ENCODE peak calls at places on chromosomes 5 and 9, in four cellular contexts. One of them, this sample, is unnamed.

GRCh38 chr5:115844321-115844817 is 2.6 kb downstream of the AP3S1 start:
- DNase-seq in WTC11: no peak
- DNase-seq in K562: no peak
- DNase-seq in GM12878: no peak
- DNase-seq in this sample: peak

GRCh38 chr9:128406848-128407391 is 13.7 kb upstream of the CERCAM start:
- DNase-seq in WTC11: no peak
- DNase-seq in K562: no peak
- DNase-seq in GM12878: no peak
- DNase-seq in this sample: peak

GRCh38 chr9:84439253-84439652 is 98.7 kb upstream of the SLC28A3 start:
- DNase-seq in WTC11: no peak
- DNase-seq in K562: no peak
- DNase-seq in GM12878: no peak
- DNase-seq in this sample: no peak

GRCh38 chr9:33044677-33045282 is 19.7 kb downstream of the DNAJA1 start:
- DNase-seq in WTC11: peak
- DNase-seq in K562: no peak
- DNase-seq in GM12878: no peak
- DNase-seq in this sample: no peak

GRCh38 chr5:141805874-141806273 is 72.3 kb downstream of the PCDH1 start:
- DNase-seq in WTC11: no peak
- DNase-seq in K562: no peak
- DNase-seq in GM12878: no peak
- DNase-seq in this sample: no peak

GRCh38 chr9:113578877-113579269 is 115.3 kb downstream of the RGS3 start:
- DNase-seq in WTC11: no peak
- DNase-seq in K562: peak
- DNase-seq in GM12878: peak
- DNase-seq in this sample: no peak

GRCh38 chr5:162196351-162196750 is 128.8 kb downstream of the GABRG2 start:
- DNase-seq in WTC11: no peak
- DNase-seq in K562: no peak
- DNase-seq in GM12878: no peak
- DNase-seq in this sample: no peak

GRCh38 chr5:59621477-59621876 is 272.0 kb downstream of the PDE4D start:
- DNase-seq in WTC11: no peak
- DNase-seq in K562: no peak
- DNase-seq in GM12878: no peak
- DNase-seq in this sample: no peak

GRCh38 chr5:55768279-55768678 is 30.4 kb downstream of the DDX4 start:
- DNase-seq in WTC11: no peak
- DNase-seq in K562: no peak
- DNase-seq in GM12878: no peak
- DNase-seq in this sample: no peak

GRCh38 chr9:119790022-119790421 is 420.8 kb upstream of the BRINP1 start:
- DNase-seq in WTC11: no peak
- DNase-seq in K562: no peak
- DNase-seq in GM12878: no peak
- DNase-seq in this sample: no peak

GRCh38 chr9:116087246-116087645 is 66.3 kb upstream of the PAPPA start:
- DNase-seq in WTC11: no peak
- DNase-seq in K562: no peak
- DNase-seq in GM12878: no peak
- DNase-seq in this sample: no peak

DNA sequence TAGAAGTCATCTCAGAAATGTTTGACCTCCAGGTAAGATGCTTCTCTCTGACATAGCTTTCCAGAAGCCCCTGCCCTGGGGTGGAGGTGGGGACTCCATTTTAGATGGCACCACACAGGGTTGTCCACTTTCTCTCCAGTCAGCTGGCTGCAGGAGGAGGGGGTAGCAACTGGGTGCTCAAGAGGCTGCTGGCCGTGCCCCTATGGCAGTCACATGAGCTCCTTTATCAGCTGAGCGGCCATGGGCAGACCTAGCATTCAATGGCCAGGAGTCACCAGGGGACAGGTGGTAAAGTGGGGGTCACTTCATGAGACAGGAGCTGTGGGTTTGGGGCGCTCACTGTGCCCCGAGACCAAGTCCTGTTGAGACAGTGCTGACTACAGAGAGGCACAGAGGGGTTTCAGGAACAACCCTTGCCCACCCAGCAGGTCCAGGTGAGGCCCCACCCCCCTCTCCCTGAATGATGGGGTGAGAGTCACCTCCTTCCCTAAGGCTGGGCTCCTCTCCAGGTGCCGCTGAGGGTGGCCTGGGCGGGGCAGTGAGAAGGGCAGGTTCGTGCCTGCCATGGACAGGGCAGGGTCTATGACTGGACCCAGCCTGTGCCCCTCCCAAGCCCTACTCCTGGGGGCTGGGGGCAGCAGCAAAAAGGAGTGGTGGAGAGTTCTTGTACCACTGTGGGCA is 642 bp downstream of the CSF2 start:
- DNase-seq in WTC11: no peak
- DNase-seq in K562: no peak
- DNase-seq in GM12878: no peak
- DNase-seq in this sample: no peak
- TF ChIP-seq CBFB in WTC11: no peak
- TF ChIP-seq CBFB in K562: no peak
- TF ChIP-seq CBFB in GM12878: no peak
- TF ChIP-seq CBFB in this sample: no peak

GRCh38 chr5:139658928-139659667 is 10.9 kb downstream of the CXXC5 start:
- DNase-seq in WTC11: no peak
- DNase-seq in K562: no peak
- DNase-seq in GM12878: no peak
- DNase-seq in this sample: no peak

GRCh38 chr5:139657363-139658321 is 9.5 kb downstream of the CXXC5 start:
- DNase-seq in WTC11: no peak
- DNase-seq in K562: peak
- DNase-seq in GM12878: no peak
- DNase-seq in this sample: no peak

GRCh38 chr5:139659673-139660072 is 11.5 kb downstream of the CXXC5 start:
- DNase-seq in WTC11: no peak
- DNase-seq in K562: no peak
- DNase-seq in GM12878: no peak
- DNase-seq in this sample: no peak

GRCh38 chr5:139660105-139660915 is 12.2 kb downstream of the CXXC5 start:
- DNase-seq in WTC11: no peak
- DNase-seq in K562: no peak
- DNase-seq in GM12878: no peak
- DNase-seq in this sample: no peak

GRCh38 chr5:139658501-139658927 is 10.4 kb downstream of the CXXC5 start:
- DNase-seq in WTC11: no peak
- DNase-seq in K562: no peak
- DNase-seq in GM12878: no peak
- DNase-seq in this sample: no peak
- TF ChIP-seq CBFB in WTC11: no peak
- TF ChIP-seq CBFB in K562: no peak
- TF ChIP-seq CBFB in GM12878: no peak
- TF ChIP-seq CBFB in this sample: no peak

GRCh38 chr5:134435525-134435924 is 23.8 kb upstream of the CDKN2AIPNL start:
- DNase-seq in WTC11: no peak
- DNase-seq in K562: no peak
- DNase-seq in GM12878: no peak
- DNase-seq in this sample: no peak

GRCh38 chr5:134430001-134430569 is 18.4 kb upstream of the CDKN2AIPNL start:
- DNase-seq in WTC11: peak
- DNase-seq in K562: no peak
- DNase-seq in GM12878: no peak
- DNase-seq in this sample: no peak

GRCh38 chr5:134436523-134437339 is 25.1 kb upstream of the CDKN2AIPNL start:
- DNase-seq in WTC11: no peak
- DNase-seq in K562: no peak
- DNase-seq in GM12878: peak
- DNase-seq in this sample: peak

GRCh38 chr5:134432174-134432573 is 20.5 kb upstream of the CDKN2AIPNL start:
- DNase-seq in WTC11: no peak
- DNase-seq in K562: no peak
- DNase-seq in GM12878: no peak
- DNase-seq in this sample: no peak

DNA sequence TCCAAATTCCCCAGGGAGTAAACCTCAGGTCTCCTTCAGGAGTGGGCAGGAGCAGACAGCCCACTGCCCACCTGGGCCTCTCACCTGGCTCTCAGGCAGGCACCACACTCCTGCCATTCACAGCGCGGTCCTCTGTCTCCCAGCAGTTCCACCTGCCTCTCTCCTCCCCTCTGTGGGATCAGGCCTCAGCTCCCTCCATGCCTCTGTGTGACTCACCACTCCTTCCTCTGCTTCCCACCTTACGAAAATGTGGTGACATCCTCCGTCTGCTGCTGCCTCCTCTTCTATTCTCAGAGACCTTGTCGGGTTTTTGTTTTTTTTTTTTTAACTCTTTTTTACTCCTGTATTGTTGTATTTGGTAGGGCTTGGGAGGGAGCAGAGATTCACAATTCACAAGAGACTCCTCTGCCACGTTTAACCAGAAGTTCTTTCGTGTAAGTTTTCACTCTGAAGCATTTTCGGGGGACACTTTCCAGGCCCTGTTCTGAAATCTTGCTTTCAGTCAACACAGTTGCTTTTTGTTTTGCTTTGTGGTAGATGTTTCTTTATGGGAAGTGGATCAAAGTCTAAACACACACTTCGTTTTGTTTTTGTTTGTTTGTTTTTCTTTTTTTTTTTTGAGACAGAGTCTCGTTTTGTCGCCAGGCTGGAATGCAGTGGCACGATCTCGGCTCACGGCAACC is 21.1 kb upstream of the CDKN2AIPNL start:
- DNase-seq in WTC11: no peak
- DNase-seq in K562: no peak
- DNase-seq in GM12878: no peak
- DNase-seq in this sample: no peak
- TF ChIP-seq CBFB in WTC11: no peak
- TF ChIP-seq CBFB in K562: no peak
- TF ChIP-seq CBFB in GM12878: no peak
- TF ChIP-seq CBFB in this sample: no peak

GRCh38 chr9:92631452-92632211 is 38.3 kb downstream of the IPPK start:
- DNase-seq in WTC11: no peak
- DNase-seq in K562: no peak
- DNase-seq in GM12878: peak
- DNase-seq in this sample: no peak

GRCh38 chr9:92635760-92636159 is 34.2 kb downstream of the IPPK start:
- DNase-seq in WTC11: no peak
- DNase-seq in K562: no peak
- DNase-seq in GM12878: no peak
- DNase-seq in this sample: no peak

GRCh38 chr9:92632641-92633040 is 37.3 kb downstream of the IPPK start:
- DNase-seq in WTC11: no peak
- DNase-seq in K562: no peak
- DNase-seq in GM12878: no peak
- DNase-seq in this sample: no peak

GRCh38 chr9:92634712-92635605 is 35.0 kb downstream of the IPPK start:
- DNase-seq in WTC11: peak
- DNase-seq in K562: peak
- DNase-seq in GM12878: peak
- DNase-seq in this sample: peak

DNA sequence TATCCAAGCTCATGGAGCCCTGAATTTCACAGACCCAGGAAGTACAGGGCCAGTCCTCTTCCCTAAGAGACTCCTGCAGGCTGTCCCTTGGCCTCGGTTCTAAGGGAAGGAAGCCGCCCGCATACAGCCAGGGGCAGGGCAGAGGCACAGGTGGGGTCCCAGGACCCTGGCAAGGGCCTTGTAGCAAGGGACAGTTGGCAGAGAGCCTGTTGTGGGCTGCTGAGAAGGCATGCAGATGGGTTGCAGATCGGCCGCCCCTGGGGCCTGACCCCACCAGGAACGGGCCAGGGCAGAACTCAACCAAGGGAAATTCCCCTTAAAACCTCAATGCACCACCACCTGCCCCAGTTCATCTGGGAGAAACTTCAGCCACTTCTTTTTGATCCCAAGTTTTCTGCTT is 36.1 kb downstream of the IPPK start:
- DNase-seq in WTC11: no peak
- DNase-seq in K562: no peak
- DNase-seq in GM12878: no peak
- DNase-seq in this sample: no peak
- TF ChIP-seq CBFB in WTC11: no peak
- TF ChIP-seq CBFB in K562: no peak
- TF ChIP-seq CBFB in GM12878: no peak
- TF ChIP-seq CBFB in this sample: no peak

GRCh38 chr9:86945868-86946711 is 1.2 kb downstream of the GAS1 start:
- DNase-seq in WTC11: peak
- DNase-seq in K562: no peak
- DNase-seq in GM12878: no peak
- DNase-seq in this sample: no peak
- TF ChIP-seq CBFB in WTC11: no peak
- TF ChIP-seq CBFB in K562: no peak
- TF ChIP-seq CBFB in GM12878: no peak
- TF ChIP-seq CBFB in this sample: no peak

GRCh38 chr9:2343756-2344155 is 277.8 kb upstream of the VLDLR start:
- DNase-seq in WTC11: no peak
- DNase-seq in K562: no peak
- DNase-seq in GM12878: no peak
- DNase-seq in this sample: no peak

GRCh38 chr9:2345013-2345412 is 276.6 kb upstream of the VLDLR start:
- DNase-seq in WTC11: no peak
- DNase-seq in K562: no peak
- DNase-seq in GM12878: no peak
- DNase-seq in this sample: no peak

GRCh38 chr9:2346277-2346913 is 275.2 kb upstream of the VLDLR start:
- DNase-seq in WTC11: no peak
- DNase-seq in K562: no peak
- DNase-seq in GM12878: no peak
- DNase-seq in this sample: no peak

GRCh38 chr9:2341956-2342355 is 279.6 kb upstream of the VLDLR start:
- DNase-seq in WTC11: no peak
- DNase-seq in K562: no peak
- DNase-seq in GM12878: no peak
- DNase-seq in this sample: no peak

DNA sequence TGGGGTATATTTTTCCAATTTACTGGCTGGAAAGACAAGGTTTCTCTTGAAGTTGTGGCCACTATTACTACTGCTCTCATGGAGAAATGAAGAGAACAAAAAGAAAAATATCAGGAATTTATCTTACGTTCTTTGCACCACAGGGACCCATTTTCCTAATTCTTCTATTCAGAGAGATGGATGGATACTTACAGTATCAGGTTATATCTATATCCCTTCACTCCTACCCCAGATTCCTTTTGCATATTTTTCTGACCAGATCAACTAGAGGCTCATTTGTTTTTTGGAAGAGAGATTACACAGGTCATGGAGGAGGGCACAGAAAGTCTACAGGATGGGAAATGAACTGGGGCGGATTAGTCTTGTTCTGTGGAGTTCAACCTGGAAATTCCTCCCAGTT is 277.2 kb upstream of the VLDLR start:
- DNase-seq in WTC11: no peak
- DNase-seq in K562: no peak
- DNase-seq in GM12878: no peak
- DNase-seq in this sample: no peak
- TF ChIP-seq CBFB in WTC11: no peak
- TF ChIP-seq CBFB in K562: no peak
- TF ChIP-seq CBFB in GM12878: no peak
- TF ChIP-seq CBFB in this sample: no peak

GRCh38 chr9:76655121-76655531 is 109.1 kb upstream of the PCA3 start:
- DNase-seq in WTC11: no peak
- DNase-seq in K562: no peak
- DNase-seq in GM12878: no peak
- DNase-seq in this sample: no peak
- TF ChIP-seq CBFB in WTC11: no peak
- TF ChIP-seq CBFB in K562: no peak
- TF ChIP-seq CBFB in GM12878: no peak
- TF ChIP-seq CBFB in this sample: no peak